ENCODE peak calls at places on chromosomes 4 and X, in five cellular contexts. B, R, X, O and Z are unnamed samples.

GRCh38 chrX:24153175-24153795 is 3.8 kb downstream of the ZFX start:
- DNase-seq in B (no peak), R (no peak), X (no peak), O (no peak), Z (no peak)

GRCh38 chrX:64977051-64977450 is 801 bp upstream of the ZC4H2 start:
- DNase-seq in B (no peak), R (no peak), X (no peak), O (no peak), Z (no peak)

GRCh38 chr4:13409324-13409723 is 74.8 kb downstream of the RAB28 start:
- DNase-seq in B (no peak), R (no peak), X (no peak), O (no peak), Z (no peak)

GRCh38 chrX:131853440-131853839 is 169.7 kb upstream of the STK26 start:
- DNase-seq in B (no peak), R (no peak), X (no peak), O (no peak), Z (no peak)

GRCh38 chr4:97530676-97531075 is 612.6 kb downstream of the STPG2 start:
- DNase-seq in B (no peak), R (no peak), X (no peak), O (no peak), Z (no peak)

GRCh38 chrX:69060631-69061408 is 104.4 kb downstream of the PJA1 start:
- DNase-seq in B (no peak), R (no peak), X (no peak), O (no peak), Z (no peak)

GRCh38 chrX:118965395-118965794 is 9.0 kb upstream of the LONRF3 start:
- DNase-seq in B (no peak), R (no peak), X (no peak), O (no peak), Z (no peak)

GRCh38 chr4:110632506-110633357 is 9.9 kb upstream of the PITX2 start:
- DNase-seq in B (no peak), R (no peak), X (no peak), O (no peak), Z (no peak)

GRCh38 chrX:134362560-134363089 is 97.3 kb upstream of the HPRT1 start:
- DNase-seq in B (no peak), R (no peak), X (no peak), O (no peak), Z (no peak)

GRCh38 chr4:189202869-189203271 is 737.8 kb upstream of the FRG1 start:
- DNase-seq in B (peak; percentile 15), R (no peak), X (no peak), O (no peak), Z (no peak)

GRCh38 chrX:103417370-103417769 is 41.0 kb downstream of the BEX3 start:
- DNase-seq in B (no peak), R (no peak), X (no peak), O (no peak), Z (no peak)

GRCh38 chr4:168694669-168695068 is 197.8 kb downstream of the PALLD start:
- DNase-seq in B (no peak), R (no peak), X (no peak), O (no peak), Z (no peak)

GRCh38 chr4:71541541-71541940 is 202.7 kb downstream of the SLC4A4 start:
- DNase-seq in B (no peak), R (no peak), X (no peak), O (no peak), Z (no peak)

GRCh38 chrX:132086717-132087116 is 41.1 kb downstream of the FRMD7 start:
- DNase-seq in B (no peak), R (no peak), X (no peak), O (no peak), Z (no peak)

GRCh38 chr4:6987566-6987920 is 55.6 kb upstream of the TADA2B start:
- DNase-seq in B (no peak), R (no peak), X (no peak), O (no peak), Z (no peak)